ENCODE peak calls at places on chromosomes 11 and 22, in six cellular contexts. X is fibroblast of pulmonary artery, K is lower leg skin, T is AG04450, R is PC-9, P is GM12865. N is an unnamed sample.

GRCh38 chr22:39545310-39546063 is 12.9 kb upstream of the RPS19BP1 start:
- DNase-seq in P (peak; percentile 32), R (no peak), K (no peak), X (peak; percentile 43), T (no peak), N (no peak)

GRCh38 chr11:1531418-1531817 is 40.7 kb downstream of the DUSP8 start:
- DNase-seq in R (no peak), X (no peak), P (no peak), K (no peak), T (no peak), N (peak; percentile 30)

GRCh38 chr11:77559686-77560425 is 29.9 kb upstream of the AQP11 start:
- DNase-seq in R (no peak), T (peak; percentile 49), P (no peak), X (peak; percentile 51), K (peak; percentile 30), N (peak; percentile 87)

GRCh38 chr22:36746571-36746970 is 29.3 kb downstream of the IFT27 start:
- DNase-seq in P (no peak), T (no peak), X (no peak), R (no peak), K (no peak), N (no peak)

GRCh38 chr22:47082505-47082904 is 320.1 kb downstream of the TBC1D22A start:
- DNase-seq in K (no peak), T (no peak), X (no peak), P (no peak), R (no peak), N (no peak)

GRCh38 chr11:60763692-60764369 is 7.2 kb downstream of the MS4A15 start:
- DNase-seq in K (no peak), X (no peak), T (no peak), P (peak; percentile 76), R (no peak), N (no peak)

GRCh38 chr11:105923814-105924213 is 98.2 kb downstream of the MSANTD4 start:
- DNase-seq in R (no peak), X (peak; percentile 49), K (no peak), T (no peak), P (no peak), N (peak; percentile 84)

GRCh38 chr11:2382927-2383822 is 6.1 kb downstream of the CD81 start:
- DNase-seq in X (peak; percentile 42), T (no peak), R (no peak), K (no peak), P (no peak), N (peak; percentile 88)

GRCh38 chr22:17633217-17633997 is 4.9 kb upstream of the ATP6V1E1 start:
- DNase-seq in T (peak; percentile 39), K (no peak), P (no peak), R (peak; percentile 56), X (peak; percentile 73), N (peak; percentile 41)

GRCh38 chr11:88482871-88483301 is 145.3 kb upstream of the CTSC start:
- DNase-seq in P (peak; percentile 7), X (peak; percentile 27), R (no peak), T (peak; percentile 16), K (no peak), N (no peak)

GRCh38 chr11:36564376-36565032 is 3.3 kb upstream of the RAG1 start:
- DNase-seq in P (peak; percentile 63), T (peak; percentile 11), K (peak; percentile 24), X (peak; percentile 74), R (peak; percentile 24), N (peak; percentile 78)

GRCh38 chr11:93330446-93330984 is at the start of gene DEUP1:
- DNase-seq in P (peak; percentile 4), X (no peak), K (no peak), T (no peak), R (peak; percentile 52), N (peak; percentile 25)

GRCh38 chr11:64489831-64490441 is 101.1 kb upstream of the SLC22A12 start:
- DNase-seq in P (peak; percentile 37), K (no peak), X (peak; percentile 43), T (no peak), R (peak; percentile 63), N (peak; percentile 21)

GRCh38 chr22:39176067-39176621 is 23.7 kb upstream of the CBX7 start:
- DNase-seq in K (no peak), X (peak; percentile 81), P (no peak), T (no peak), R (peak; percentile 89), N (peak; percentile 73)

GRCh38 chr11:2205214-2205770 is 33.7 kb upstream of the TH start:
- DNase-seq in R (no peak), P (no peak), X (no peak), K (no peak), T (no peak), N (no peak)

GRCh38 chr11:111327908-111328624 is 29.7 kb downstream of the POU2AF3 start:
- DNase-seq in K (no peak), X (no peak), T (no peak), P (no peak), R (peak; percentile 91), N (no peak)

GRCh38 chr11:97332271-97332670 is 942.5 kb downstream of the JRKL start:
- DNase-seq in K (no peak), X (no peak), P (no peak), R (no peak), T (no peak), N (no peak)

GRCh38 chr22:36814796-36815195 is 2.0 kb downstream of the PVALB start:
- DNase-seq in X (no peak), R (no peak), K (no peak), T (no peak), P (no peak), N (no peak)

GRCh38 chr11:7547687-7548086 is 33.9 kb downstream of the PPFIBP2 start:
- DNase-seq in P (no peak), R (no peak), X (no peak), T (no peak), K (no peak), N (no peak)

GRCh38 chr11:7546324-7546791 is 32.6 kb downstream of the PPFIBP2 start:
- DNase-seq in X (no peak), P (no peak), K (peak; percentile 74), R (no peak), T (no peak), N (peak; percentile 48)

GRCh38 chr11:7549681-7550080 is 35.9 kb downstream of the PPFIBP2 start:
- DNase-seq in T (no peak), X (no peak), R (no peak), P (no peak), K (no peak), N (no peak)

GRCh38 chr11:7547091-7547490 is 33.3 kb downstream of the PPFIBP2 start:
- DNase-seq in X (no peak), R (no peak), T (no peak), K (no peak), P (no peak), N (no peak)

DNA sequence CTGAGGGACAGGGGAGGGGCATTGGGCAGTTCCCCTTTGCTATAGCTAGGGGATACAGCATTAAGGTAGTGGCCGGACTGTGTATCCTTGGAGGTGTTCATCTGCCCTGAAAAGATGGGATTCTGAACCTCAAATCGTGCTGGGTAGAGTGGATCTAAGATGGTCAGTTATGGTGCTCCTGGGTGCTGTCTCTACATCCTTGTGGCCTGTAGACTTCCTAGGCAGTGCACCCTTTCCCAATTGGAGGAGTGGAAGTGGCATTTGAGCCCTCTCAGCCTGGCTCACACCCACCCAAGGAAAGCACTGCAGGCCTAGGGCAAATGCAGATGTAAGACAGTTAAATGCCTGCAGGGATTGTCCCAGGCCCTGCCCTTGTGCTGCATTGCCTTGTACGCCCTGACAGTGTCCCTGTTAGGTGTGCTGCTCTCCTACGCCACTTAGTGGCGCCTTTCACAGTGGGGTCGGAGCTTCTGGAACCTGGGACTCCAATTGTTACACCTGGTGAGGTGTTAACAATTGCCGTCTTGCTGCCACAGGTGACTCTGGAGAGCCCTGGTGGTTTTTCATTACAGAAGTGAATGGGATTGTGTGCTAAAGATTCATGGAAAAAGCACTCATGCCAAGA is 35.0 kb downstream of the PPFIBP2 start:
- DNase-seq in R (no peak), P (peak; percentile 73), T (no peak), X (no peak), K (no peak), N (no peak)
- TF ChIP-seq CTCF in R (no peak), P (peak; percentile 79), T (no peak), X (no peak), K (no peak), N (no peak)

DNA sequence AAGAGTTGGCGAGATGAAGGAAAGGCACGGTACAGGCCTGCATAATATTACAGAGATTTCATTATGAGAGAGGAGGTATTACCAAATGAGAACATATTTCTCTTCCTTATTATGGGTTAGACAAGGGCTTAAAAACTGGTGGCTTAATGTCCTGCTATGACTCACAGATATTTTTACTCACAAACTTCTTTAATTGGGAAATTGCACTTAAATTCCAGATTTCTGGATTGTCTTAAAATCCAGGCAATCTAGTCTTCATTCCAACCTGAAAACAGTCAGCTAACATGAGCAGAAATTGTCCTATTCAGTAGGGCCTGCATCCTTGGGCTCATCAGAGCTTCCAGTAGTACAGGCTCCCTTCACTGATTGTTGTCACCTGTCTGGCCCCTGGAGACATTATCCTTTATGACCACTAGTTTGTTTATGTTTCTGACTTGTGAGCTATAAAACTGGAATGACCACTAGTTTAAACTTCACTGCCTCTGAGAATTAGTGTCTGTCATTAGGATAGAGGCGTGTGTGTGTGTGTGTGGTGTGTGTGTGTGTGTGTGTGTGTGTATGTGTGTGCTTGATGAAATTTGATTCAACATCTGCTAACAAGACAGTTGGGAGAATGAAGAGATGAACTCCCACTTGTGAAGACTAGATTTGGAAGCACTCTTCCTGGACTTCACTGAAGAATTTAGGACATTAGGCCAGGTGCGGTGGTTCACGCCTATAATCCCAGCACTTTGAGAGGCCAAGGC is 25.1 kb downstream of the DBX1 start:
- DNase-seq in P (no peak), R (no peak), K (no peak), T (no peak), X (no peak), N (no peak)
- TF ChIP-seq CTCF in P (no peak), R (no peak), K (no peak), T (no peak), X (no peak), N (no peak)

GRCh38 chr11:19795082-19795481 is 82.4 kb downstream of the NAV2 start:
- DNase-seq in X (no peak), R (no peak), P (no peak), T (no peak), K (no peak), N (no peak)

GRCh38 chr11:19802773-19803293 is 90.2 kb downstream of the NAV2 start:
- DNase-seq in P (no peak), T (no peak), K (no peak), R (no peak), X (no peak), N (peak; percentile 22)

GRCh38 chr11:19800714-19801519 is 88.3 kb downstream of the NAV2 start:
- DNase-seq in T (no peak), R (peak; percentile 31), K (no peak), X (no peak), P (no peak), N (peak; percentile 25)

GRCh38 chr11:19803506-19803998 is 90.9 kb downstream of the NAV2 start:
- DNase-seq in R (peak; percentile 50), T (no peak), X (no peak), P (no peak), K (no peak), N (no peak)

DNA sequence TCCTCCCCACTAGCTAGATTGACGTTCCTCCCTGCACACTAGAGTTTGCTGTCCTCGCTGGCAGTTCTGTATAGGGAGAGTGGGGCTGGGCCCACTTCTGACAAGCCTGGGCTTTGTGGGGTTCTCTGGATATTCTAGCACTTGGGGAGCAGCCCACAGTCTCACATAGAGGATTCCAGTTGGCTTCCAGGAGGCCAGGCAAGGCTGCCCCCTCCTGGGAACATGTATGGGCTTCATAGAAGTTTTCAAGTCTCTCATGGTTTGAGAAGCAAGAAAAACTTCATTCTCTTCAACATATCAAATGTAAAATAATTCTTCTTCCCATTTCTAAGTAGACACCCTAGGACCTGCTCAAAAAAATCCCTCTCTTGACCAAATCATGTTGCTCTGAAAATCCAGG is 87.5 kb downstream of the NAV2 start:
- DNase-seq in T (no peak), P (no peak), R (no peak), K (no peak), X (no peak), N (peak; percentile 30)
- TF ChIP-seq CTCF in T (peak; percentile 35), P (peak; percentile 7), R (no peak), K (no peak), X (peak; percentile 48), N (peak; percentile 34)

GRCh38 chr11:123580557-123581275 is 73.7 kb downstream of the SCN3B start:
- DNase-seq in R (peak; percentile 73), T (no peak), K (peak; percentile 30), P (peak; percentile 77), X (peak; percentile 50), N (peak; percentile 65)
- TF ChIP-seq CTCF in R (peak; percentile 93), T (peak; percentile 95), K (no peak), P (peak; percentile 99), X (peak; percentile 91), N (peak; percentile 95)